ENCODE peak calls at places on chromosomes 3 and 15, in nine cellular contexts. M is keratinocyte, O is lung, Q is astrocyte of the spinal cord, H is HFF-Myc, K is bronchial epithelial cell, X is gastrocnemius medialis, D is heart right ventricle, W is OCI-LY7. A is an unnamed sample.
A peak's percentile ranks its signal among the peaks of the same experiment; 100 is the strongest.

GRCh38 chr3:42686832-42687650 is 1.7 kb downstream of the KLHL40 start:
- DNase-seq in D (no peak), X (no peak), Q (no peak), M (no peak), W (no peak), H (no peak), O (no peak), K (no peak), A (no peak)

GRCh38 chr3:150235799-150236198 is 172.3 kb upstream of the TSC22D2 start:
- DNase-seq in W (no peak), X (no peak), K (peak; percentile 17), O (no peak), D (no peak), Q (peak; percentile 87), M (no peak), H (no peak), A (no peak)

GRCh38 chr15:70921297-70921696 is 28.7 kb downstream of the LRRC49 start:
- DNase-seq in M (no peak), W (no peak), Q (no peak), D (no peak), H (no peak), O (no peak), X (no peak), K (no peak), A (no peak)

GRCh38 chr3:53525765-53526761 is 31.7 kb downstream of the CACNA1D start:
- DNase-seq in Q (no peak), K (no peak), X (no peak), H (no peak), O (no peak), M (no peak), D (no peak), W (no peak), A (no peak)

GRCh38 chr15:58498821-58499580 is 67.2 kb downstream of the LIPC start:
- DNase-seq in Q (peak; percentile 51), O (no peak), X (no peak), W (no peak), D (no peak), M (no peak), K (peak; percentile 13), H (peak; percentile 80), A (peak; percentile 32)

GRCh38 chr15:52789008-52789600 is 1.0 kb downstream of the ONECUT1 start:
- DNase-seq in M (no peak), K (no peak), O (no peak), D (no peak), H (no peak), X (no peak), W (no peak), Q (no peak), A (no peak)

GRCh38 chr3:186418601-186419238 is 56.7 kb upstream of the DGKG start:
- DNase-seq in H (no peak), W (no peak), M (no peak), O (no peak), Q (no peak), X (no peak), D (no peak), K (no peak), A (no peak)

GRCh38 chr3:133996251-133996661 is 33.5 kb downstream of the SLCO2A1 start:
- DNase-seq in O (no peak), H (no peak), X (no peak), Q (peak; percentile 33), D (no peak), W (no peak), M (no peak), K (no peak), A (peak; percentile 34)

GRCh38 chr3:169137076-169137475 is 526.4 kb downstream of the MECOM start:
- DNase-seq in O (no peak), X (no peak), M (no peak), H (no peak), K (peak; percentile 61), D (no peak), Q (no peak), W (no peak), A (no peak)

GRCh38 chr15:87213646-87214045 is 1042.9 kb downstream of the NTRK3 start:
- DNase-seq in M (no peak), H (no peak), K (no peak), O (no peak), Q (no peak), W (no peak), X (no peak), D (no peak), A (no peak)

GRCh38 chr3:183252973-183253363 is at the start of gene B3GNT5:
- DNase-seq in O (peak; percentile 82), H (no peak), D (peak; percentile 21), Q (peak; percentile 28), W (no peak), M (no peak), K (peak; percentile 83), X (no peak), A (peak; percentile 95)

GRCh38 chr3:183253364-183253960 is 409 bp downstream of the B3GNT5 start:
- DNase-seq in H (no peak), K (no peak), M (no peak), X (peak; percentile 68), O (peak; percentile 74), W (no peak), Q (peak; percentile 78), D (peak; percentile 81), A (no peak)

GRCh38 chr3:183253961-183254815 is 1.1 kb downstream of the B3GNT5 start:
- DNase-seq in W (no peak), O (no peak), M (no peak), H (no peak), D (peak; percentile 46), K (no peak), Q (peak; percentile 32), X (peak; percentile 67), A (no peak)

GRCh38 chr3:183254816-183255730 is 2.0 kb downstream of the B3GNT5 start:
- DNase-seq in Q (peak; percentile 38), X (no peak), D (no peak), W (no peak), M (no peak), H (no peak), O (no peak), K (peak; percentile 73), A (peak; percentile 73)

DNA sequence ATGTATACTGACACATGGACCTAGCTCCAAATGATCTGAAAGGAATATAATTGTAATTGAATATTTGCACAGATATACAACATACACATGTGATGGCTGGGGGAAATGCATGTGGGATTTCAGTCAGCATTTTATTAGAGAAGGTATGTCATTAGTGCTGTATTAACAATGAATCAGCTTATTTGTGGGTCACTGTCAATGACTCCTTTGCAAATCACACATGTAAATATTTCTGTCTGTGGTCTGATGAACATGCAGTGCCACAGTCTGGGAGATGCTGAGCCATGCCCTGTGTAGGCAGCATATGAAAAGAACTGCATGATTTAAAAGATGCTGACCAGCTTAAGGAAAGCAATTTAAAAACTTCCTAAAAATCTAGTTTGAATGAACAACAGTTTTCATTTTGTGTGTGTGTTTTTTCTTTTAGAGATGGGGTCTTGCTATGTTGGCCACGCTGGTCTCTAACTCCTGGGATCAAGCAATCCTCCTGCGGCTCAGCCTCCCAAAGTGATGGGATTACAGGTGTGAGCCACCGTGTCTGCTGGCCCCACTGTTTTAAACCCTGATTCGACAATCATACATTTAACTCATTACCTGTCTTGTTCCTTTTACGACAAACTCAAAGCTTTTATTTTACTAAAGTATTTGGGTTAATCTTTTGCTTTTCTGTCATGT is 808 bp upstream of the B3GNT5 start:
- DNase-seq in O (no peak), H (no peak), K (peak; percentile 83), D (no peak), X (no peak), M (no peak), Q (no peak), W (no peak), A (peak; percentile 65)
- H3K4me3 ChIP-seq in O (no peak overlapping the region), H (no peak overlapping the region), K (peak overlapping the region; percentile 31), D (peak overlapping the region; percentile 87), X (peak overlapping the region; percentile 77), M (peak overlapping the region; percentile 72), Q (peak overlapping the region; percentile 82), W (no peak overlapping the region), A (peak overlapping the region; percentile 49)

DNA sequence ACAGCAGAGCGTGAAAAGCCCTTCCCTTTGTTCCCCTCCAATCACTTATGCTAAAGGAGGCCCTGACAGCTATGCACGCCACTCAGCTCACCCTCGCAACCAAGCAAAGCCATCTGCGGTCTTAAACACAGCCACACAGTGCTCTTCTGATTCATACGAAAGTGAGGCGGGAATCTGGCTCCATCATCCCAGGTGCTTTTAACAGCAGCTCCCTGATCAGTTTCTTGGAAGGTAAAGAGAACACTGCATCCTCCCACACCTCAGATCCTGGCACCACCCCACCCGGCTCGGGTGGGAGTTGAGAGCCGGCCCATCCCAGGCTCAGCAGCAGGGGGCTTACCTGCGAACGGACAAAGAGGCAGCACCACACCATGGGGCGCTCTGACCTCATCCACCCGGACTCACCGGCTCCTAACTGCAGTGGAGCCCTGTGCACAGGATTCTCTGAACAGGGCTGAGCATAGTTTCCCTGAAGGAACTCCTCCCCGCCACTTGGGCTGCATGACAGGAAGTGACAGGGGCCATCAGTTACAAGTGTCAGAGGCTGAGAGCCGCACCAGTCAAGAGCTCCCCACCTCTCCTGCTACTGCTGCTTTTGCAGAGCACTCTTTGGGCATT is 114.3 kb upstream of the ARHGEF3 start:
- DNase-seq in K (no peak), D (peak; percentile 25), M (no peak), W (peak; percentile 85), X (no peak), O (no peak), Q (no peak), H (no peak), A (no peak)
- H3K4me3 ChIP-seq in K (no peak overlapping the region), D (peak overlapping the region; percentile 60), M (no peak overlapping the region), W (peak overlapping the region; percentile 73), X (peak overlapping the region; percentile 43), O (peak overlapping the region; percentile 30), Q (no peak overlapping the region), H (no peak overlapping the region), A (no peak overlapping the region)

GRCh38 chr15:66715736-66716667 is 14.0 kb downstream of the SMAD6 start:
- DNase-seq in D (no peak), W (no peak), K (no peak), H (no peak), Q (no peak), X (no peak), M (no peak), O (no peak), A (no peak)
- H3K4me3 ChIP-seq in D (no peak overlapping the region), W (no peak overlapping the region), K (no peak overlapping the region), H (no peak overlapping the region), Q (no peak overlapping the region), X (no peak overlapping the region), M (no peak overlapping the region), O (no peak overlapping the region), A (no peak overlapping the region)

GRCh38 chr15:24916305-24917009 is 38.3 kb upstream of the SNRPN start:
- DNase-seq in X (no peak), W (no peak), O (no peak), D (no peak), Q (no peak), M (no peak), K (no peak), H (no peak), A (no peak)

GRCh38 chr15:24924621-24925020 is 30.2 kb upstream of the SNRPN start:
- DNase-seq in Q (no peak), H (no peak), W (no peak), D (no peak), X (no peak), O (no peak), K (no peak), M (no peak), A (no peak)

GRCh38 chr15:24917431-24917830 is 37.4 kb upstream of the SNRPN start:
- DNase-seq in O (no peak), D (no peak), Q (no peak), H (no peak), M (no peak), X (no peak), K (no peak), W (no peak), A (no peak)

GRCh38 chr15:24924153-24924552 is 30.6 kb upstream of the SNRPN start:
- DNase-seq in M (no peak), W (no peak), Q (no peak), K (no peak), X (no peak), D (no peak), H (no peak), O (no peak), A (no peak)

GRCh38 chr15:24919446-24919845 is 35.3 kb upstream of the SNRPN start:
- DNase-seq in K (no peak), M (no peak), H (no peak), W (no peak), O (no peak), X (no peak), Q (no peak), D (no peak), A (peak; percentile 10)
- H3K4me3 ChIP-seq in K (no peak overlapping the region), M (no peak overlapping the region), H (no peak overlapping the region), W (no peak overlapping the region), O (no peak overlapping the region), X (no peak overlapping the region), Q (no peak overlapping the region), D (no peak overlapping the region), A (no peak overlapping the region)